ENCODE peak calls at places on chromosomes 7 and 10, in seven cellular contexts. V is HepG2, J is GM12878, W is K562, E is GM12891, S is H1, T is SK-N-SH. X is an unnamed sample.

GRCh38 chr10:6918305-6918704 is 338.2 kb upstream of the PRKCQ start:
- DNase-seq in J (no peak), T (peak; percentile 24), W (peak; percentile 24), V (no peak), S (peak; percentile 15), E (no peak), X (no peak)

GRCh38 chr10:19563424-19564141 is 252.6 kb upstream of the PLXDC2 start:
- DNase-seq in W (no peak), T (no peak), S (no peak), V (no peak), E (no peak), J (no peak), X (no peak)

GRCh38 chr7:4871930-4872675 is 10.3 kb upstream of the PAPOLB start:
- DNase-seq in T (peak; percentile 99), S (no peak), J (no peak), V (no peak), W (peak; percentile 63), E (no peak), X (no peak)

GRCh38 chr10:126872768-126873167 is 32.5 kb upstream of the DOCK1 start:
- DNase-seq in J (no peak), E (no peak), W (no peak), S (peak; percentile 21), V (no peak), T (no peak), X (no peak)

GRCh38 chr7:98196706-98197605 is 14.3 kb upstream of the BHLHA15 start:
- DNase-seq in E (no peak), S (no peak), T (no peak), J (no peak), V (no peak), W (no peak), X (no peak)

GRCh38 chr10:132208489-132209050 is 21.8 kb downstream of the DPYSL4 start:
- DNase-seq in V (no peak), T (no peak), W (no peak), J (no peak), E (no peak), S (no peak), X (no peak)

GRCh38 chr7:42876182-42877068 is 35.4 kb downstream of the C7orf25 start:
- DNase-seq in T (peak; percentile 73), W (peak; percentile 62), S (no peak), E (peak; percentile 41), J (no peak), V (peak; percentile 42), X (no peak)

GRCh38 chr10:88497878-88498277 is 85.2 kb downstream of the RNLS start:
- DNase-seq in J (no peak), S (no peak), V (no peak), T (no peak), E (no peak), W (no peak), X (no peak)

GRCh38 chr7:124403112-124403511 is 362.5 kb downstream of the GPR37 start:
- DNase-seq in S (no peak), J (no peak), T (no peak), E (no peak), W (no peak), V (no peak), X (no peak)

GRCh38 chr10:126880926-126881325 is 24.3 kb upstream of the DOCK1 start:
- DNase-seq in J (no peak), S (no peak), W (no peak), T (no peak), V (no peak), E (no peak), X (no peak)

GRCh38 chr10:58756126-58756525 is 243.5 kb downstream of the BICC1 start:
- DNase-seq in J (no peak), T (no peak), W (no peak), E (no peak), V (no peak), S (no peak), X (no peak)

GRCh38 chr7:434891-435486 is 84.7 kb downstream of the PDGFA start:
- DNase-seq in T (no peak), V (peak; percentile 75), S (peak; percentile 61), W (no peak), E (no peak), J (no peak), X (no peak)

GRCh38 chr10:60801538-60801937 is 23.3 kb downstream of the CDK1 start:
- DNase-seq in T (no peak), W (no peak), J (no peak), V (peak; percentile 44), S (no peak), E (no peak), X (no peak)

GRCh38 chr7:150876817-150877526 is 24.7 kb downstream of the AOC1 start:
- DNase-seq in J (no peak), V (peak; percentile 56), S (peak; percentile 62), W (peak; percentile 94), E (peak; percentile 50), T (peak; percentile 91), X (no peak)

GRCh38 chr7:40232242-40232929 is 97.6 kb downstream of the SUGCT start:
- DNase-seq in J (no peak), E (no peak), T (peak; percentile 57), V (peak; percentile 43), W (peak; percentile 20), S (no peak), X (no peak)

GRCh38 chr7:154680894-154681659 is 321.8 kb downstream of the PAXIP1 start:
- DNase-seq in V (no peak), J (no peak), E (no peak), S (no peak), W (peak; percentile 89), T (no peak), X (no peak)

GRCh38 chr7:95916573-95917371 is 144.4 kb downstream of the DYNC1I1 start:
- DNase-seq in V (peak; percentile 52), S (peak; percentile 34), E (peak; percentile 27), W (peak; percentile 64), J (peak; percentile 3), T (peak; percentile 57), X (peak; percentile 2)

GRCh38 chr10:27542812-27543211 is 38.7 kb downstream of the RAB18 start:
- DNase-seq in E (no peak), V (no peak), S (no peak), W (no peak), J (no peak), T (no peak), X (no peak)

GRCh38 chr10:32142646-32143045 is 86.4 kb upstream of the KIF5B start:
- DNase-seq in V (no peak), E (no peak), T (no peak), J (no peak), W (no peak), S (no peak), X (no peak)

GRCh38 chr10:77087406-77087805 is 550.2 kb downstream of the KCNMA1 start:
- DNase-seq in S (no peak), J (no peak), E (no peak), T (no peak), V (no peak), W (no peak), X (no peak)

GRCh38 chr7:94656925-94657731 is 1.2 kb upstream of the SGCE start:
- DNase-seq in V (no peak), J (no peak), T (no peak), S (no peak), E (no peak), W (no peak), X (no peak)

GRCh38 chr7:51259766-51260165 is 56.8 kb downstream of the COBL start:
- DNase-seq in V (no peak), T (no peak), W (no peak), S (no peak), J (no peak), E (no peak), X (no peak)

GRCh38 chr7:133958822-133959221 is 168.3 kb upstream of the LRGUK start:
- DNase-seq in J (no peak), T (no peak), W (no peak), E (no peak), V (no peak), S (no peak), X (no peak)

GRCh38 chr7:47901542-47901941 is 46.7 kb downstream of the PKD1L1 start:
- DNase-seq in S (no peak), T (no peak), V (no peak), E (no peak), W (no peak), J (no peak), X (no peak)

GRCh38 chr7:46707973-46708372 is 786.9 kb upstream of the IGFBP3 start:
- DNase-seq in S (no peak), J (no peak), E (no peak), W (no peak), T (no peak), V (no peak), X (no peak)

DNA sequence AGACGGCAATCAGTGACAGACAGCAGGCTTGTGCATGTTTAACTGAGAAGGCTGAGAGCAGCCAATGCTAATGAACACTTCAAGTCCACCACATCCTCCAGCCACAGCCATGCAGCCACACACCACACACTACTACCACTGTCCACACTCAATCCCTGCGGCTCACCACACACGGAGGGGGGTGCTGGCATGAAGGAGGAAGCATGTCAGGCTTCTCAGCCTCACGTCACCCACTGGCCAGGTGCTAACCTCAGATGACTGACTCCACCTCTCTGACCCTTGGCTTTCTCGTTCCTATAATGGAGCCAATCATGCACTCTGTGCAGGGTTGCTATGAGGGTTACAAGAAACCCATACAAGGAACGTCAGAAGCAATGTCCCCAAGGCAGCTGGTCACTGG is 165.4 kb upstream of the RNF32 start:
- DNase-seq in V (no peak), J (peak; percentile 16), S (no peak), W (no peak), T (no peak), E (no peak), X (no peak)
- TF ChIP-seq TAF1 in V (no peak), J (no peak), S (no peak), W (no peak), T (no peak), E (no peak), X (no peak)

GRCh38 chr10:28833313-28833712 is 156.0 kb downstream of the BAMBI start:
- DNase-seq in E (no peak), V (no peak), S (no peak), T (peak; percentile 65), W (no peak), J (no peak), X (no peak)
- TF ChIP-seq TAF1 in E (no peak), V (no peak), S (no peak), T (no peak), W (no peak), J (no peak), X (no peak)

DNA sequence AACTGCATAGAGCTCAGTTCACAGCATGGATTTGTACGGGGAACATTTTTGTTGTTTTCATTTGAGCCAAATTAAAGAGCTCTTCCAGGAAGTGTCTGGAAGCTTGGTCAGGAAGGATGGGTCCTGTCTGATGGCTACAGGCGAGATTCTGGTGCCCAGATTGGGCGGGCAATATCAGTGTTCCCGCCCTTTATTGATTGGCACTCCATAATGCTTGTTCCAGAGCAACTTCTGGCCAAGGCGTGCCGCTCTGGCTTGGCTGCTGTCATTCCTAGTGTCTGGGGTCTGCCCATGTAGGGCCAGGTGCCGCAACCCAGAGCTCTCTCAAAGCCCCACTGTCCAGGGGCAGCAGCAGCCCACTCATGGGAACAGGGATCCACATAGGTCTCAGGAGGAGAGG is 45.9 kb downstream of the RAMP3 start:
- DNase-seq in T (no peak), W (no peak), J (no peak), S (no peak), V (no peak), E (no peak), X (no peak)
- TF ChIP-seq TAF1 in T (no peak), W (no peak), J (no peak), S (no peak), V (no peak), E (no peak), X (no peak)

DNA sequence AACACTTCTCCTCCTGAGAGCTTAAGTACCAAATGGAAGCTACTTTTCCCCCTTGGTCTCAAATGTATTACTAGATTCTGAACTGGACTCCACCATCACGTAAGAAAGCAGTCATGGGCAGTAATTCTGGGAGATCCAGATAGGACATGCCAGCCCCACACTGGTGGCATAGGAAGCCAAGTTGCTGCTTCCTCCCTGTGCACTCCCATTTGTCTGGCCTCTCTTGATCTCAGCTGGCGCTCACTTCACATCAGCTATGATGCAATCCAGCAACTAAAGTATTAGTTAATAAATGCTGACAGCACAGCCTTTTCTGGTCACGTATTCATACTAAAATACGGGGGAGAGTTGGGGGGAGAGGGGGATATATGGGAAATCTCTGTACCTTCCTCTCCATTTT is 3.4 kb upstream of the IL6 start:
- DNase-seq in J (no peak), W (peak; percentile 2), T (no peak), S (no peak), E (no peak), V (no peak), X (no peak)
- TF ChIP-seq TAF1 in J (no peak), W (no peak), T (no peak), S (no peak), E (no peak), V (no peak), X (no peak)

X was measured in GM12892.